ENCODE peak calls at places on chromosomes 5 and 9, in nine cellular contexts. P is GM18507; J is non-pigmented ciliary epithelial cell; V is fibroblast of pulmonary artery; I is activated T-cell treated with anti-CD3 and anti-CD28 coated beads for 1 hour; B is DND-41; M is germinal center; W is right lobe of liver; N is stimulated activated CD8-positive, alpha-beta memory T cell treated with anti-CD3 and anti-CD28 coated beads, Interleukin-7, amount 100 ng/mL, for 24 hours. Y is an unnamed sample.

GRCh38 chr9:33800886-33801285 is 5.5 kb downstream of the PRSS3 start:
- DNase-seq in M (no peak), I (no peak), N (no peak), P (no peak), J (no peak), V (peak), W (no peak), B (no peak), Y (no peak)

GRCh38 chr9:89614319-89614892 is 9.6 kb downstream of the GADD45G start:
- DNase-seq in W (no peak), J (no peak), I (no peak), V (no peak), P (no peak), N (no peak), M (no peak), B (no peak), Y (no peak)

GRCh38 chr9:134642385-134643181 is 980 bp downstream of the COL5A1 start:
- DNase-seq in J (no peak), B (no peak), W (no peak), N (no peak), P (no peak), M (no peak), I (no peak), V (peak), Y (no peak)

GRCh38 chr5:167845952-167846351 is 445.5 kb upstream of the WWC1 start:
- DNase-seq in J (no peak), B (no peak), I (no peak), N (no peak), W (no peak), M (no peak), V (no peak), P (no peak), Y (no peak)

GRCh38 chr9:17987174-17987573 is 408.3 kb downstream of the SH3GL2 start:
- DNase-seq in J (no peak), B (no peak), P (no peak), N (no peak), I (no peak), W (no peak), V (no peak), M (no peak), Y (no peak)

GRCh38 chr9:110048976-110049698 is 158.8 kb downstream of the C9orf152 start:
- DNase-seq in J (no peak), B (peak), N (no peak), V (peak), M (peak), I (no peak), W (peak), P (no peak), Y (no peak)

GRCh38 chr9:112046181-112046580 is 128.9 kb downstream of the SUSD1 start:
- DNase-seq in P (no peak), N (no peak), W (no peak), J (no peak), I (no peak), B (no peak), M (no peak), V (peak), Y (no peak)

GRCh38 chr5:137619191-137619870 is 116.6 kb downstream of the KLHL3 start:
- DNase-seq in M (no peak), J (peak), P (no peak), W (no peak), N (no peak), B (no peak), V (peak), I (no peak), Y (peak)

GRCh38 chr9:16023466-16023865 is 470.6 kb downstream of the CCDC171 start:
- DNase-seq in W (no peak), N (no peak), P (no peak), B (no peak), M (no peak), V (peak), I (no peak), J (no peak), Y (no peak)

GRCh38 chr9:105697871-105698270 is 3.5 kb downstream of the TMEM38B start:
- DNase-seq in J (no peak), V (peak), W (no peak), I (no peak), N (no peak), M (no peak), B (no peak), P (no peak), Y (no peak)

GRCh38 chr5:15844253-15844652 is 335.3 kb downstream of the MARCHF11 start:
- DNase-seq in I (no peak), V (peak), N (no peak), P (no peak), J (no peak), W (no peak), M (no peak), B (no peak), Y (no peak)

GRCh38 chr9:137316012-137316981 is 14.2 kb upstream of the NRARP start:
- DNase-seq in V (peak), P (no peak), N (no peak), W (peak), B (no peak), M (peak), J (no peak), I (no peak), Y (no peak)

GRCh38 chr9:21682981-21683380 is 119.5 kb upstream of the MTAP start:
- DNase-seq in B (no peak), W (no peak), N (no peak), M (no peak), P (no peak), I (no peak), V (peak), J (no peak), Y (no peak)

GRCh38 chr9:110093871-110094270 is 114.1 kb downstream of the C9orf152 start:
- DNase-seq in I (no peak), N (no peak), J (no peak), V (no peak), M (no peak), B (no peak), P (no peak), W (no peak), Y (no peak)

GRCh38 chr5:159096555-159097460 is 2.9 kb downstream of the EBF1 start:
- DNase-seq in M (no peak), J (no peak), W (no peak), B (no peak), I (no peak), N (no peak), P (no peak), V (no peak), Y (no peak)

GRCh38 chr5:139061274-139061673 is 136.9 kb downstream of the SIL1 start:
- DNase-seq in J (peak), B (no peak), W (peak), P (no peak), V (peak), N (no peak), M (no peak), I (no peak), Y (peak)

GRCh38 chr5:136251502-136251901 is 58.5 kb upstream of the SMIM32 start:
- DNase-seq in V (no peak), I (no peak), P (no peak), N (no peak), M (no peak), B (no peak), J (no peak), W (no peak), Y (no peak)

GRCh38 chr5:150758210-150758533 is 645 bp downstream of the DCTN4 start:
- DNase-seq in B (no peak), V (no peak), I (no peak), N (no peak), M (no peak), J (no peak), W (no peak), P (no peak), Y (no peak)

GRCh38 chr9:125376261-125377226 is 114.9 kb downstream of the GAPVD1 start:
- DNase-seq in V (no peak), I (no peak), W (no peak), M (no peak), J (no peak), P (no peak), N (no peak), B (no peak), Y (no peak)

GRCh38 chr5:96745025-96745424 is 62.7 kb downstream of the ERAP1 start:
- DNase-seq in I (no peak), B (no peak), N (no peak), P (no peak), J (no peak), V (no peak), W (no peak), M (no peak), Y (no peak)

GRCh38 chr9:136955943-136956335 is 3.9 kb downstream of the LCN12 start:
- DNase-seq in V (no peak), M (no peak), I (no peak), P (no peak), J (no peak), W (no peak), N (no peak), B (no peak), Y (no peak)

GRCh38 chr5:102971693-102972293 is 148.1 kb downstream of the GIN1 start:
- DNase-seq in W (no peak), P (no peak), N (no peak), I (no peak), M (peak), J (peak), B (no peak), V (peak), Y (no peak)

GRCh38 chr9:132754236-132754635 is 84.0 kb downstream of the GTF3C4 start:
- DNase-seq in J (no peak), V (no peak), I (no peak), N (no peak), M (no peak), P (no peak), B (no peak), W (no peak), Y (no peak)

GRCh38 chr9:110329676-110330235 is 7.9 kb downstream of the TXNDC8 start:
- DNase-seq in P (no peak), J (no peak), M (no peak), W (no peak), N (no peak), B (no peak), V (no peak), I (no peak), Y (no peak)

GRCh38 chr5:10601246-10602030 is 37.6 kb downstream of the ANKRD33B start:
- DNase-seq in P (no peak), M (no peak), N (no peak), I (no peak), B (peak), W (peak), V (peak), J (no peak), Y (peak)

GRCh38 chr9:36559036-36559695 is 13.5 kb upstream of the MELK start:
- DNase-seq in W (no peak), B (no peak), V (peak), N (no peak), J (no peak), M (no peak), P (no peak), I (no peak), Y (no peak)

GRCh38 chr5:133892774-133893173 is 75.7 kb downstream of the C5orf15 start:
- DNase-seq in W (no peak), J (no peak), I (no peak), N (no peak), V (no peak), M (no peak), P (no peak), B (no peak), Y (no peak)

GRCh38 chr9:124008307-124008854 is 3.2 kb upstream of the LHX2 start:
- DNase-seq in J (no peak), B (no peak), I (no peak), P (no peak), M (no peak), V (no peak), N (no peak), W (no peak), Y (no peak)

GRCh38 chr9:33750839-33751339 is 44.5 kb upstream of the PRSS3 start:
- DNase-seq in N (no peak), I (no peak), M (no peak), P (no peak), W (peak), V (no peak), B (no peak), J (no peak), Y (no peak)

GRCh38 chr9:113511856-113512761 is 48.6 kb downstream of the RGS3 start:
- DNase-seq in J (no peak), W (no peak), V (peak), N (peak), P (peak), M (no peak), B (peak), I (peak), Y (no peak)

GRCh38 chr9:31736581-31737179 is 647.8 kb upstream of the ACO1 start:
- DNase-seq in I (no peak), V (no peak), M (no peak), J (no peak), W (no peak), N (no peak), B (no peak), P (no peak), Y (no peak)

GRCh38 chr9:116939605-116940004 is 252.5 kb downstream of the TRIM32 start:
- DNase-seq in I (no peak), N (no peak), P (no peak), W (no peak), M (no peak), V (peak), B (no peak), J (no peak), Y (no peak)

GRCh38 chr5:78178356-78178755 is 116.1 kb downstream of the AP3B1 start:
- DNase-seq in I (no peak), M (no peak), J (no peak), P (no peak), B (no peak), N (no peak), W (no peak), V (no peak), Y (no peak)

GRCh38 chr5:16896767-16897166 is 39.3 kb downstream of the MYO10 start:
- DNase-seq in V (no peak), N (no peak), P (no peak), I (no peak), B (no peak), J (no peak), W (no peak), M (no peak), Y (no peak)

GRCh38 chr9:135083241-135083810 is 4.1 kb upstream of the OLFM1 start:
- DNase-seq in I (no peak), B (no peak), W (no peak), J (no peak), P (no peak), V (no peak), M (no peak), N (no peak), Y (peak)

GRCh38 chr9:113222482-113222841 is 1.1 kb downstream of the SLC31A1 start:
- DNase-seq in N (no peak), B (no peak), I (no peak), J (no peak), P (no peak), V (peak), W (no peak), M (no peak), Y (no peak)

GRCh38 chr5:142978726-142979125 is 208.5 kb downstream of the ARHGAP26 start:
- DNase-seq in J (no peak), M (no peak), N (no peak), I (no peak), V (no peak), P (no peak), W (no peak), B (no peak), Y (no peak)

Y was measured in lower lobe of right lung.